ENCODE peak calls at places on chromosomes 13 and 19, in six cellular contexts. A is neuronal stem cell; G is GM23338; J is CD8-positive, alpha-beta T cell; T is breast epithelium; U is body of pancreas. Q is an unnamed sample.

GRCh38 chr19:55147408-55148251 is 1.4 kb downstream of the TNNT1 start:
- DNase-seq in A (no peak), G (peak; percentile 65), U (no peak), T (no peak), J (no peak), Q (peak; percentile 95)

GRCh38 chr13:78102121-78102677 is 183.6 kb upstream of the EDNRB start:
- DNase-seq in J (no peak), A (no peak), G (no peak), T (peak; percentile 27), U (peak; percentile 19), Q (no peak)

GRCh38 chr19:4441994-4442845 is 15.4 kb downstream of the UBXN6 start:
- DNase-seq in U (no peak), J (no peak), A (no peak), G (no peak), T (no peak), Q (no peak)

GRCh38 chr19:46271488-46272197 is 25.2 kb upstream of the HIF3A start:
- DNase-seq in U (no peak), J (no peak), G (no peak), T (no peak), A (no peak), Q (no peak)

GRCh38 chr13:46803586-46803985 is 6.6 kb upstream of the ESD start:
- DNase-seq in U (no peak), A (no peak), G (no peak), T (no peak), J (no peak), Q (peak; percentile 14)

GRCh38 chr13:38872693-38873092 is 117.9 kb downstream of the STOML3 start:
- DNase-seq in U (peak; percentile 45), J (no peak), A (peak; percentile 54), T (no peak), G (peak; percentile 83), Q (peak; percentile 80)

GRCh38 chr13:21683034-21683733 is 12.3 kb downstream of the FGF9 start:
- DNase-seq in G (no peak), T (no peak), A (no peak), U (no peak), J (no peak), Q (peak; percentile 44)

GRCh38 chr19:4676955-4677731 is 7.0 kb upstream of the MYDGF start:
- DNase-seq in J (no peak), U (peak; percentile 62), A (no peak), T (no peak), G (peak; percentile 96), Q (peak; percentile 48)

GRCh38 chr19:12695997-12696365 is 450 bp downstream of the FBXW9 start:
- DNase-seq in J (no peak), A (no peak), U (no peak), G (no peak), T (no peak), Q (no peak)

GRCh38 chr13:53460776-53461175 is 432.2 kb downstream of the OLFM4 start:
- DNase-seq in J (no peak), A (no peak), G (no peak), T (no peak), U (no peak), Q (no peak)

GRCh38 chr13:113762538-113762937 is 3.5 kb downstream of the TMEM255B start:
- DNase-seq in A (no peak), U (no peak), J (no peak), T (no peak), G (no peak), Q (no peak)

GRCh38 chr13:31209172-31209818 is 9.5 kb downstream of the B3GLCT start:
- DNase-seq in G (peak; percentile 43), U (peak; percentile 51), T (peak; percentile 18), A (no peak), J (no peak), Q (peak; percentile 99)

GRCh38 chr13:58773280-58773859 is 1141.8 kb downstream of the PCDH17 start:
- DNase-seq in J (no peak), A (no peak), T (no peak), U (no peak), G (no peak), Q (no peak)

GRCh38 chr19:30153326-30154210 is 211.5 kb downstream of the URI1 start:
- DNase-seq in T (no peak), J (no peak), G (no peak), U (no peak), A (no peak), Q (no peak)

GRCh38 chr13:73195091-73195490 is 136.3 kb downstream of the KLF5 start:
- DNase-seq in G (no peak), U (no peak), A (no peak), T (no peak), J (no peak), Q (no peak)

GRCh38 chr13:113453962-113454361 is 674 bp upstream of the ADPRHL1 start:
- DNase-seq in U (no peak), G (no peak), J (no peak), T (no peak), A (no peak), Q (no peak)

GRCh38 chr13:112885782-112886268 is 83.2 kb upstream of the MCF2L start:
- DNase-seq in T (peak; percentile 68), G (peak; percentile 87), J (no peak), U (peak; percentile 95), A (peak; percentile 74), Q (peak; percentile 93)

DNA sequence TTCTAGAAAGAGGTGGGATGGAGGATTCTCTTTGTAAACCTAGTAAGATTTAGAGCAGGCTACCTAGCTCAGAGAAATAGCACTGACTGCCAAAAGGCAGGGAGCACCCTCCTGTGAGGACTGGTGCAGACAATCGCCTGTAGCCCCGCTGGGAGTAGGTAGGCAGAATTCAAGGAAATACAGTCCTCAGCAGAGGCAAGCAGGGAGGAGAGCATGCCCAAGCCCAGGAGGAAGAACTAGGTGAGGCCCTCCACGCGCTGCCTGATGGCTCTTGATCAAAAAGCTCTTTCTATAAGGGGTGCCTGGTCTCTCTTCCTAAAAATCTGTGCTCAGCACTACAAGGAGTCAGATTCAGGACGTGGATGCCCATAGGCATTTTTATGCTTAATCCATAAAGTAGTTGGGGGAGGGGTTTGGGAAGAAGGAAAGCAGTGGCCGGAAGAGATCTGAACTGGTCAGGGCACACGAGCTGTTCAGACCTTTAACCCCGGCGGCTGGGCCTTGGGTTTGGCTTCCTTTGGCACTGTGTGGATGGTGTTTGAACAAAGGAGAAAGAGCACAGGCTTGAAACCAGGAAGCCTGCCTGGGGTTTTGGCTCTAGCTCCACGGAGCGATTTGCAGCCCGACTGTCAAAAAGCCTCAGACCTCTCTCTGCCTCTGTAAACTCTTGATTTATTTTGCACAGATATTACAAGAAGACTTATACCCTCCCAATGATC is 320.6 kb downstream of the FOXO1 start:
- DNase-seq in T (no peak), J (no peak), G (peak; percentile 18), A (no peak), U (peak; percentile 39), Q (peak; percentile 0)
- H3K4me1 ChIP-seq in T (no peaks in the 10 kb centered on the region), J (no peaks in the 10 kb centered on the region), G (peaks cover 32% of the 10 kb centered on the region), A (peaks cover 44% of the 10 kb centered on the region), U (peaks cover 36% of the 10 kb centered on the region), Q (peaks cover 49% of the 10 kb centered on the region)

GRCh38 chr19:49359851-49360845 is 2.1 kb downstream of the TEAD2 start:
- DNase-seq in T (no peak), G (no peak), J (no peak), U (no peak), A (no peak), Q (no peak)

GRCh38 chr19:49357186-49357585 is 5.0 kb downstream of the TEAD2 start:
- DNase-seq in T (no peak), J (no peak), U (no peak), A (no peak), G (no peak), Q (no peak)

GRCh38 chr19:49355890-49356289 is 6.3 kb downstream of the TEAD2 start:
- DNase-seq in U (no peak), G (no peak), J (no peak), A (no peak), T (peak; percentile 47), Q (no peak)

GRCh38 chr19:49361438-49362047 is 673 bp downstream of the TEAD2 start:
- DNase-seq in U (peak; percentile 87), J (no peak), T (peak; percentile 65), A (peak; percentile 70), G (peak; percentile 88), Q (peak; percentile 90)

DNA sequence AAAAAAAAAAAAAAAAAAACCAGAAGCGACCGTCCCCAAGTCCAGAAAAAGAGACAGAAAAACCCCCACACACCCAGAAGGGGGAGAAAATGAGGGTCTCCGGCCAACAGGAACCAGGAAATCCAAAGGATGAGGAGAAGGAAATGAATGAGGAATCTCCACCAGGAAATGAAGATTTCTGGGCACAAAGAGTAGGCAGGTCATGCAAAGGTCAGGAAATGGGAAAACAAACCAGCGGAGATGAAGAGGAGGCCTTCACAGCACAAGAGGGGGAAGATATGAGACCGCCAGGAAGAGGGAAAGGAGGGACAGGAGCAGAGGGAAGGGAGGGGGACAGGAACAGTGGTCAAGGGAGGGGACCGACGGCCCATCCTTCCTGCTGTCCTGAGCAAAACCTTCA is 5.8 kb downstream of the TEAD2 start:
- DNase-seq in A (no peak), G (no peak), T (no peak), J (no peak), U (no peak), Q (no peak)
- H3K36me3 ChIP-seq in A (peaks cover 89% of the 10 kb centered on the region), G (peaks cover 33% of the 10 kb centered on the region), T (no peaks in the 10 kb centered on the region), J (no peaks in the 10 kb centered on the region), U (no peaks in the 10 kb centered on the region), Q (peaks cover 45% of the 10 kb centered on the region)

GRCh38 chr19:51647318-51647717 is 693 bp upstream of the SIGLEC14 start:
- DNase-seq in J (no peak), T (no peak), G (no peak), A (no peak), U (no peak), Q (no peak)

GRCh38 chr19:51653162-51653561 is 6.5 kb upstream of the SIGLEC14 start:
- DNase-seq in J (no peak), T (no peak), A (no peak), U (no peak), G (no peak), Q (no peak)

GRCh38 chr19:51652266-51652665 is 5.6 kb upstream of the SIGLEC14 start:
- DNase-seq in T (no peak), A (no peak), U (no peak), G (no peak), J (no peak), Q (no peak)

GRCh38 chr19:51654783-51655182 is 8.2 kb upstream of the SIGLEC14 start:
- DNase-seq in J (no peak), G (peak; percentile 61), A (no peak), T (no peak), U (no peak), Q (no peak)

GRCh38 chr19:51651216-51651846 is 4.7 kb upstream of the SIGLEC14 start:
- DNase-seq in U (no peak), G (no peak), J (no peak), T (no peak), A (no peak), Q (no peak)
- H3K4me3 ChIP-seq in U (no peak overlapping the region), G (no peak overlapping the region), J (no peak overlapping the region), T (no peak overlapping the region), A (no peak overlapping the region), Q (no peak overlapping the region)

DNA sequence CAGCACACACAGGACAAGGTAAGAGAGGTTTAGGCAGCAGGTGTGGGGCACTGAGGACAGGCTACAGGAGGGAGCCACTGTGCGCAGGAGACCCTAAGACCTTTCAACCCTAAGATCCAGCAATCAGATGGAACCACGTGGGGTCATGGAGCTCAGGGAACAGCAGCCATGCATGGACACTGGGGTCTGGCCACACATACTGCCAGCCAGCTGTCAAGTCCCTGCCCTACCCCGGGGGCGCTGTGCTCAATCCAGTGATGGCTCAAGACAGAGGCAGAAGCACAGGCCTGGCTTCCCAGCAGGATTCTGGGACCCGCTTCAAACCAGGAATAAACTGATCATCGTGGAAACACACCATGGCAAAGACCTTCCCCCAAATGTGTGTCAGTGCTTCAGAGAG is 25.5 kb upstream of the EPHX3 start:
- DNase-seq in T (no peak), G (no peak), J (no peak), U (no peak), A (no peak), Q (no peak)
- H3K4me1 ChIP-seq in T (no peaks in the 10 kb centered on the region), G (no peaks in the 10 kb centered on the region), J (no peaks in the 10 kb centered on the region), U (peaks cover 14% of the 10 kb centered on the region), A (no peaks in the 10 kb centered on the region), Q (peaks cover 10% of the 10 kb centered on the region)

Q was measured in SJCRH30.